ENCODE peak calls at places on chromosomes 6 and 20, in five cellular contexts. One of them, this sample, is unnamed.

GRCh38 chr6:81890846-81891245 is 138.4 kb upstream of the TENT5A start:
- DNase-seq in psoas muscle: no peak
- DNase-seq in lung: no peak
- DNase-seq in heart left ventricle: no peak
- DNase-seq in neuronal stem cell: no peak
- DNase-seq in this sample: no peak

GRCh38 chr6:127547215-127547614 is 28.1 kb upstream of the MTCL3 start:
- DNase-seq in heart left ventricle: no peak
- DNase-seq in neuronal stem cell: no peak
- DNase-seq in psoas muscle: no peak
- DNase-seq in lung: no peak
- DNase-seq in this sample: no peak

GRCh38 chr6:107666084-107666981 is 157.8 kb downstream of the SCML4 start:
- DNase-seq in lung: no peak
- DNase-seq in heart left ventricle: no peak
- DNase-seq in psoas muscle: no peak
- DNase-seq in neuronal stem cell: no peak
- DNase-seq in this sample: no peak

GRCh38 chr20:57719951-57720350 is 10.1 kb upstream of the PMEPA1 start:
- DNase-seq in psoas muscle: no peak
- DNase-seq in lung: no peak
- DNase-seq in neuronal stem cell: no peak
- DNase-seq in heart left ventricle: no peak
- DNase-seq in this sample: no peak

GRCh38 chr6:137641474-137642077 is 147.4 kb upstream of the OLIG3 start:
- DNase-seq in lung: peak; percentile 66
- DNase-seq in psoas muscle: peak; percentile 55
- DNase-seq in heart left ventricle: no peak
- DNase-seq in neuronal stem cell: peak; percentile 54
- DNase-seq in this sample: peak; percentile 51

GRCh38 chr20:56875052-56875663 is 246.1 kb downstream of the TFAP2C start:
- DNase-seq in neuronal stem cell: no peak
- DNase-seq in lung: no peak
- DNase-seq in heart left ventricle: no peak
- DNase-seq in psoas muscle: no peak
- DNase-seq in this sample: no peak

GRCh38 chr20:57661201-57662027 is 41.2 kb upstream of the ZBP1 start:
- DNase-seq in neuronal stem cell: no peak
- DNase-seq in psoas muscle: no peak
- DNase-seq in lung: no peak
- DNase-seq in heart left ventricle: peak; percentile 56
- DNase-seq in this sample: peak; percentile 7

GRCh38 chr6:157428418-157429202 is 47.6 kb downstream of the ZDHHC14 start:
- DNase-seq in psoas muscle: no peak
- DNase-seq in neuronal stem cell: no peak
- DNase-seq in lung: no peak
- DNase-seq in heart left ventricle: no peak
- DNase-seq in this sample: no peak

GRCh38 chr6:128238248-128238647 is 282.2 kb downstream of the PTPRK start:
- DNase-seq in heart left ventricle: no peak
- DNase-seq in lung: no peak
- DNase-seq in psoas muscle: no peak
- DNase-seq in neuronal stem cell: no peak
- DNase-seq in this sample: no peak

GRCh38 chr6:82875573-82876185 is 190.0 kb downstream of the UBE3D start:
- DNase-seq in lung: no peak
- DNase-seq in psoas muscle: no peak
- DNase-seq in heart left ventricle: no peak
- DNase-seq in neuronal stem cell: no peak
- DNase-seq in this sample: no peak

GRCh38 chr6:39923394-39923793 is 10.9 kb downstream of the MOCS1 start:
- DNase-seq in heart left ventricle: peak; percentile 83
- DNase-seq in neuronal stem cell: no peak
- DNase-seq in psoas muscle: no peak
- DNase-seq in lung: peak; percentile 72
- DNase-seq in this sample: no peak

GRCh38 chr20:59094576-59094975 is 52.0 kb upstream of the PRELID3B start:
- DNase-seq in neuronal stem cell: no peak
- DNase-seq in psoas muscle: no peak
- DNase-seq in lung: no peak
- DNase-seq in heart left ventricle: no peak
- DNase-seq in this sample: no peak

GRCh38 chr20:56453347-56453746 is 15.1 kb upstream of the RTF2 start:
- DNase-seq in psoas muscle: no peak
- DNase-seq in lung: no peak
- DNase-seq in heart left ventricle: no peak
- DNase-seq in neuronal stem cell: no peak
- DNase-seq in this sample: no peak

GRCh38 chr6:126054802-126055201 is 68.5 kb downstream of the TRMT11 start:
- DNase-seq in heart left ventricle: no peak
- DNase-seq in psoas muscle: no peak
- DNase-seq in neuronal stem cell: no peak
- DNase-seq in lung: no peak
- DNase-seq in this sample: no peak

GRCh38 chr20:33933469-33933909 is 60.2 kb upstream of the RALY start:
- DNase-seq in neuronal stem cell: peak; percentile 38
- DNase-seq in heart left ventricle: peak; percentile 62
- DNase-seq in psoas muscle: peak; percentile 54
- DNase-seq in lung: peak; percentile 41
- DNase-seq in this sample: peak; percentile 29

GRCh38 chr20:12241065-12241464 is 323.4 kb downstream of the BTBD3 start:
- DNase-seq in psoas muscle: no peak
- DNase-seq in heart left ventricle: no peak
- DNase-seq in neuronal stem cell: no peak
- DNase-seq in lung: no peak
- DNase-seq in this sample: no peak

GRCh38 chr20:57907131-57908083 is 197.6 kb upstream of the PMEPA1 start:
- DNase-seq in psoas muscle: no peak
- DNase-seq in lung: no peak
- DNase-seq in neuronal stem cell: no peak
- DNase-seq in heart left ventricle: no peak
- DNase-seq in this sample: no peak

GRCh38 chr6:35052694-35053565 is 88.2 kb downstream of the TCP11 start:
- DNase-seq in neuronal stem cell: peak; percentile 57
- DNase-seq in heart left ventricle: no peak
- DNase-seq in lung: no peak
- DNase-seq in psoas muscle: peak; percentile 37
- DNase-seq in this sample: no peak

GRCh38 chr20:46945465-46945864 is 50.8 kb downstream of the EYA2 start:
- DNase-seq in neuronal stem cell: no peak
- DNase-seq in lung: no peak
- DNase-seq in psoas muscle: no peak
- DNase-seq in heart left ventricle: no peak
- DNase-seq in this sample: no peak

GRCh38 chr6:170438402-170438753 is 114.7 kb downstream of the PSMB1 start:
- DNase-seq in lung: peak; percentile 86
- DNase-seq in heart left ventricle: peak; percentile 79
- DNase-seq in psoas muscle: peak; percentile 92
- DNase-seq in neuronal stem cell: peak; percentile 93
- DNase-seq in this sample: no peak

GRCh38 chr6:69555239-69555638 is 241.6 kb downstream of the LMBRD1 start:
- DNase-seq in heart left ventricle: no peak
- DNase-seq in neuronal stem cell: no peak
- DNase-seq in lung: no peak
- DNase-seq in psoas muscle: no peak
- DNase-seq in this sample: no peak

GRCh38 chr6:47353822-47354221 is 44.1 kb upstream of the TNFRSF21 start:
- DNase-seq in neuronal stem cell: no peak
- DNase-seq in psoas muscle: no peak
- DNase-seq in lung: no peak
- DNase-seq in heart left ventricle: no peak
- DNase-seq in this sample: no peak

GRCh38 chr6:56733298-56733697 is 90.6 kb upstream of the DST start:
- DNase-seq in neuronal stem cell: no peak
- DNase-seq in psoas muscle: no peak
- DNase-seq in heart left ventricle: no peak
- DNase-seq in lung: no peak
- DNase-seq in this sample: no peak

GRCh38 chr6:13883966-13884365 is 40.8 kb upstream of the RNF182 start:
- DNase-seq in neuronal stem cell: no peak
- DNase-seq in psoas muscle: no peak
- DNase-seq in heart left ventricle: no peak
- DNase-seq in lung: no peak
- DNase-seq in this sample: no peak

GRCh38 chr20:32140603-32141002 is 31.1 kb downstream of the TM9SF4 start:
- DNase-seq in neuronal stem cell: no peak
- DNase-seq in psoas muscle: no peak
- DNase-seq in lung: no peak
- DNase-seq in heart left ventricle: no peak
- DNase-seq in this sample: no peak
- H3K9me3 ChIP-seq in neuronal stem cell: no peaks in the 10 kb centered on the region
- H3K9me3 ChIP-seq in psoas muscle: no peaks in the 10 kb centered on the region
- H3K9me3 ChIP-seq in lung: no peaks in the 10 kb centered on the region
- H3K9me3 ChIP-seq in heart left ventricle: no peaks in the 10 kb centered on the region
- H3K9me3 ChIP-seq in this sample: no peaks in the 10 kb centered on the region

DNA sequence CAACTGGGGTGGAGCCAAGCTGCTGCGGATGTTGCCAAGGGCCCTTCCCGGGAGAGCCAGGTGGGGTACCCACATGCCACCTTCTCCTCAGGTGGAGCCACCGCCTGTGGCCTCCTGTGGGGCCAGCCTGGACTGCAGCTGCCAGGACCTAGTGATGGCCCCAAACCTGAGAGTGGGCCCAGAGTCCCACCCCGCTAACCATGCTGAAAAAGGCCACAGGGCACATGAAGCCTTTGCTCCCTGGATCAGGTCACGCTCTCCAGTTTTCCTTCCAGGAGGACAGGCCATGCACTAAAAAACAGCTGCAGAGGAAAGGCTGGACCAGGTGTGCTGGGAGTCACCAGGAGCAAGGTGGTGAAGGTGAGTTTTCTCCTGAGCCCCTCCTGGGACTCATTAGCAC is 73.9 kb upstream of the SLC22A16 start:
- DNase-seq in lung: no peak
- DNase-seq in neuronal stem cell: no peak
- DNase-seq in psoas muscle: no peak
- DNase-seq in heart left ventricle: no peak
- DNase-seq in this sample: no peak
- H3K9me3 ChIP-seq in lung: peaks cover 21% of the 10 kb centered on the region
- H3K9me3 ChIP-seq in neuronal stem cell: peaks cover 4% of the 10 kb centered on the region
- H3K9me3 ChIP-seq in psoas muscle: no peaks in the 10 kb centered on the region
- H3K9me3 ChIP-seq in heart left ventricle: peaks cover 8% of the 10 kb centered on the region
- H3K9me3 ChIP-seq in this sample: no peaks in the 10 kb centered on the region

DNA sequence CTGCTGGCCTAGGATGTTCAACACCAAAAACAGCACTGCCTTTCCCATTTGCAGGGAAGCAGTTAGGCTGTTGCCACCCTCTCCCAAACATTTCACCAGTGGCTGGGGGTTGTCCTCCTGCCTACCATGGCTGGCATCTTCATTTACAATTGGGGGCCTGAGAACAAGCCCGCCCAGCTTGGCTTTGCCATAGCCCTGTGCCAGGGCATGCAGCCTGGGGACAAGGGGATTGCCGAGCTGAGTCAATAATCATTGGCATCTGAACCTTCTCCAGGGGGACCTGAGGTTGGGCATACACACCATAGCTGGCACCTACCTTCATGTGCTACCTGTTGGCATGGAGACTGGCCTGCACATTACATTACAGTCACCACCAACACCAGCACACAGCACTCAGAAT is 345.1 kb downstream of the KHDRBS2 start:
- DNase-seq in psoas muscle: no peak
- DNase-seq in lung: no peak
- DNase-seq in heart left ventricle: no peak
- DNase-seq in neuronal stem cell: no peak
- DNase-seq in this sample: no peak
- H3K9me3 ChIP-seq in psoas muscle: no peaks in the 10 kb centered on the region
- H3K9me3 ChIP-seq in lung: no peaks in the 10 kb centered on the region
- H3K9me3 ChIP-seq in heart left ventricle: peaks cover 2% of the 10 kb centered on the region
- H3K9me3 ChIP-seq in neuronal stem cell: peaks cover 3% of the 10 kb centered on the region
- H3K9me3 ChIP-seq in this sample: no peaks in the 10 kb centered on the region

DNA sequence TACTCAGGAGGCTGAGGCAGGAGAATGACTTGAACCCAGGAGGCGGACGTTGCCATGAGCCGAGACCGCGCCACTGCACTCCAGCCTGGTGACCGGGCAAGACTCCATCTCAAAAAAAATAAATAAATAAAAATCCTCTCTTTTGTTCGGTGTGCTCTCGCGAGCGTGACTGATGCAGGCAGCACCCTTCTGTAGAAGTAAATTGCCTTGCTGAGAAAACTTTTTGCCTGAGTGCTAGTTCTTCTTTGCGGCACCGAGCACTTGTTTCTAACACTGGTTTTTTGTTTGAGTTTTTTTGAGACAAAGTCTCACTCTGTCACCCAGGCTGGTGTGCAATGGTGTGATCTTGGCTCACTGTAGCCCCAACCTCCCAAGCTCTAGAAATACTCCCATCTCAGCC is 30.5 kb downstream of the PLN start:
- DNase-seq in heart left ventricle: no peak
- DNase-seq in neuronal stem cell: no peak
- DNase-seq in psoas muscle: no peak
- DNase-seq in lung: no peak
- DNase-seq in this sample: no peak
- H3K9me3 ChIP-seq in heart left ventricle: peaks cover 57% of the 10 kb centered on the region
- H3K9me3 ChIP-seq in neuronal stem cell: peaks cover 46% of the 10 kb centered on the region
- H3K9me3 ChIP-seq in psoas muscle: peaks cover 39% of the 10 kb centered on the region
- H3K9me3 ChIP-seq in lung: peaks cover 16% of the 10 kb centered on the region
- H3K9me3 ChIP-seq in this sample: peaks cover 32% of the 10 kb centered on the region

DNA sequence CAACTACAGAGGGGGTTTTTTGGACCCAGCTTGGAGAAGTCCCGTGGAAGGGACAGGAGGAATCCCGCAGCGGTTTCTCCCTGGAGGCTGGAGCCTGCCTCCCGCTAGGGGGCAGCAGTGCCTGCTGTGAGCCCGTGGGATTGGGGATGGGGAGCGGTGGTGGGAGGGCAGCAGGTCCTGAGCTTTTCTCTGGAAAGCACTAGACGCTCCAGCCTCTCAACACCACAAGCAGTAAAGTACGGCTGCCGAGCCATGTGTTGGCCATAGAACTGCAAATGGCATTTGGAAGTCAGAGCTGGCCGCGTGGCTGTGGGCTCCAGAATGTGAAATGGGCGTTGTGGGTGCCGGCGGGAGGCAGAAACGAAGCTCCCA is 47.8 kb downstream of the GMPR start:
- DNase-seq in heart left ventricle: no peak
- DNase-seq in psoas muscle: no peak
- DNase-seq in neuronal stem cell: peak; percentile 49
- DNase-seq in lung: no peak
- DNase-seq in this sample: no peak
- H3K9me3 ChIP-seq in heart left ventricle: no peaks in the 10 kb centered on the region
- H3K9me3 ChIP-seq in psoas muscle: no peaks in the 10 kb centered on the region
- H3K9me3 ChIP-seq in neuronal stem cell: no peaks in the 10 kb centered on the region
- H3K9me3 ChIP-seq in lung: no peaks in the 10 kb centered on the region
- H3K9me3 ChIP-seq in this sample: no peaks in the 10 kb centered on the region